ENCODE peak calls at places on chromosomes 5 and 9, in ten cellular contexts. One of them, this sample, is unnamed.

GRCh38 chr9:97758334-97758916 is 61.3 kb upstream of the XPA start:
- DNase-seq in lower lobe of right lung: no peak
- DNase-seq in posterior cingulate gyrus: no peak
- DNase-seq in head of caudate nucleus: no peak
- DNase-seq in NCI-H1048: no peak
- DNase-seq in Peyer's patch: no peak
- DNase-seq in osteocyte: no peak
- DNase-seq in sciatic nerve: no peak
- DNase-seq in NCI-H1417: no peak
- DNase-seq in left ventricle myocardium superior: no peak
- DNase-seq in this sample: no peak

GRCh38 chr5:171821286-171821685 is 35.7 kb downstream of the SMIM23 start:
- DNase-seq in lower lobe of right lung: no peak
- DNase-seq in posterior cingulate gyrus: no peak
- DNase-seq in head of caudate nucleus: no peak
- DNase-seq in NCI-H1048: no peak
- DNase-seq in Peyer's patch: no peak
- DNase-seq in osteocyte: no peak
- DNase-seq in sciatic nerve: no peak
- DNase-seq in NCI-H1417: no peak
- DNase-seq in left ventricle myocardium superior: no peak
- DNase-seq in this sample: no peak

GRCh38 chr5:133947431-133947841 is 21.0 kb downstream of the C5orf15 start:
- DNase-seq in lower lobe of right lung: no peak
- DNase-seq in posterior cingulate gyrus: no peak
- DNase-seq in head of caudate nucleus: no peak
- DNase-seq in NCI-H1048: no peak
- DNase-seq in Peyer's patch: no peak
- DNase-seq in osteocyte: peak; percentile 3
- DNase-seq in sciatic nerve: peak; percentile 64
- DNase-seq in NCI-H1417: no peak
- DNase-seq in left ventricle myocardium superior: no peak
- DNase-seq in this sample: no peak

GRCh38 chr5:27275353-27275752 is 237.0 kb upstream of the CDH9 start:
- DNase-seq in lower lobe of right lung: no peak
- DNase-seq in posterior cingulate gyrus: no peak
- DNase-seq in head of caudate nucleus: no peak
- DNase-seq in NCI-H1048: no peak
- DNase-seq in Peyer's patch: no peak
- DNase-seq in osteocyte: no peak
- DNase-seq in sciatic nerve: no peak
- DNase-seq in NCI-H1417: no peak
- DNase-seq in left ventricle myocardium superior: no peak
- DNase-seq in this sample: no peak

GRCh38 chr5:169788168-169788567 is 151.1 kb downstream of the DOCK2 start:
- DNase-seq in lower lobe of right lung: no peak
- DNase-seq in posterior cingulate gyrus: no peak
- DNase-seq in head of caudate nucleus: no peak
- DNase-seq in NCI-H1048: no peak
- DNase-seq in Peyer's patch: no peak
- DNase-seq in osteocyte: no peak
- DNase-seq in sciatic nerve: no peak
- DNase-seq in NCI-H1417: no peak
- DNase-seq in left ventricle myocardium superior: no peak
- DNase-seq in this sample: no peak

GRCh38 chr9:107520186-107520585 is 30.6 kb upstream of the KLF4 start:
- DNase-seq in lower lobe of right lung: no peak
- DNase-seq in posterior cingulate gyrus: no peak
- DNase-seq in head of caudate nucleus: no peak
- DNase-seq in NCI-H1048: no peak
- DNase-seq in Peyer's patch: no peak
- DNase-seq in osteocyte: no peak
- DNase-seq in sciatic nerve: no peak
- DNase-seq in NCI-H1417: no peak
- DNase-seq in left ventricle myocardium superior: no peak
- DNase-seq in this sample: no peak

GRCh38 chr5:80609692-80610091 is 39.6 kb upstream of the ANKRD34B start:
- DNase-seq in lower lobe of right lung: no peak
- DNase-seq in posterior cingulate gyrus: no peak
- DNase-seq in head of caudate nucleus: no peak
- DNase-seq in NCI-H1048: no peak
- DNase-seq in Peyer's patch: no peak
- DNase-seq in osteocyte: no peak
- DNase-seq in sciatic nerve: no peak
- DNase-seq in NCI-H1417: no peak
- DNase-seq in left ventricle myocardium superior: no peak
- DNase-seq in this sample: no peak

GRCh38 chr5:156396063-156396829 is 69.3 kb downstream of the SGCD start:
- DNase-seq in lower lobe of right lung: no peak
- DNase-seq in posterior cingulate gyrus: no peak
- DNase-seq in head of caudate nucleus: peak; percentile 12
- DNase-seq in NCI-H1048: no peak
- DNase-seq in Peyer's patch: no peak
- DNase-seq in osteocyte: no peak
- DNase-seq in sciatic nerve: no peak
- DNase-seq in NCI-H1417: no peak
- DNase-seq in left ventricle myocardium superior: no peak
- DNase-seq in this sample: no peak

GRCh38 chr9:75488082-75488713 is 399.9 kb downstream of the OSTF1 start:
- DNase-seq in lower lobe of right lung: peak; percentile 37
- DNase-seq in posterior cingulate gyrus: no peak
- DNase-seq in head of caudate nucleus: no peak
- DNase-seq in NCI-H1048: no peak
- DNase-seq in Peyer's patch: no peak
- DNase-seq in osteocyte: no peak
- DNase-seq in sciatic nerve: no peak
- DNase-seq in NCI-H1417: peak; percentile 75
- DNase-seq in left ventricle myocardium superior: peak; percentile 34
- DNase-seq in this sample: peak; percentile 55

GRCh38 chr9:89362647-89363310 is 44.5 kb downstream of the SECISBP2 start:
- DNase-seq in lower lobe of right lung: no peak
- DNase-seq in posterior cingulate gyrus: no peak
- DNase-seq in head of caudate nucleus: no peak
- DNase-seq in NCI-H1048: no peak
- DNase-seq in Peyer's patch: peak; percentile 12
- DNase-seq in osteocyte: no peak
- DNase-seq in sciatic nerve: peak; percentile 45
- DNase-seq in NCI-H1417: no peak
- DNase-seq in left ventricle myocardium superior: no peak
- DNase-seq in this sample: no peak

This sample was measured in Right ventricle myocardium inferior.